ENCODE peak calls at places on chromosomes 5 and 9, in five cellular contexts. One of them, this sample, is unnamed.

GRCh38 chr5:175623086-175623485 is 34.8 kb upstream of the HRH2 start:
- DNase-seq in OCI-LY7: no peak
- DNase-seq in kidney: no peak
- DNase-seq in osteoblast: no peak
- DNase-seq in suprapubic skin: no peak
- DNase-seq in this sample: no peak

GRCh38 chr5:133396187-133396621 is 216.1 kb downstream of the FSTL4 start:
- DNase-seq in kidney: no peak
- DNase-seq in suprapubic skin: peak; percentile 53
- DNase-seq in osteoblast: no peak
- DNase-seq in OCI-LY7: no peak
- DNase-seq in this sample: no peak

GRCh38 chr9:36637491-36638270 is 65.0 kb downstream of the MELK start:
- DNase-seq in kidney: no peak
- DNase-seq in osteoblast: no peak
- DNase-seq in OCI-LY7: peak; percentile 45
- DNase-seq in suprapubic skin: no peak
- DNase-seq in this sample: no peak

GRCh38 chr5:178750230-178750629 is 19.8 kb upstream of the ZNF354A start:
- DNase-seq in kidney: no peak
- DNase-seq in suprapubic skin: no peak
- DNase-seq in OCI-LY7: no peak
- DNase-seq in osteoblast: no peak
- DNase-seq in this sample: no peak

GRCh38 chr5:67037171-67037570 is 159.4 kb downstream of the CD180 start:
- DNase-seq in kidney: no peak
- DNase-seq in suprapubic skin: no peak
- DNase-seq in OCI-LY7: no peak
- DNase-seq in osteoblast: no peak
- DNase-seq in this sample: no peak

GRCh38 chr5:100165309-100165708 is 369.9 kb upstream of the FAM174A start:
- DNase-seq in suprapubic skin: no peak
- DNase-seq in kidney: no peak
- DNase-seq in OCI-LY7: no peak
- DNase-seq in osteoblast: no peak
- DNase-seq in this sample: no peak

GRCh38 chr5:132787076-132787475 is 10.0 kb upstream of the SEPTIN8 start:
- DNase-seq in OCI-LY7: no peak
- DNase-seq in kidney: no peak
- DNase-seq in suprapubic skin: no peak
- DNase-seq in osteoblast: peak; percentile 90
- DNase-seq in this sample: no peak

GRCh38 chr5:163867738-163868137 is 362.3 kb downstream of the MAT2B start:
- DNase-seq in suprapubic skin: no peak
- DNase-seq in kidney: no peak
- DNase-seq in osteoblast: no peak
- DNase-seq in OCI-LY7: no peak
- DNase-seq in this sample: no peak

GRCh38 chr5:174167080-174167910 is 121.8 kb downstream of the NSG2 start:
- DNase-seq in kidney: no peak
- DNase-seq in osteoblast: no peak
- DNase-seq in suprapubic skin: peak; percentile 55
- DNase-seq in OCI-LY7: no peak
- DNase-seq in this sample: no peak

GRCh38 chr5:112160652-112161391 is 258.3 kb downstream of the EPB41L4A start:
- DNase-seq in OCI-LY7: peak; percentile 92
- DNase-seq in kidney: peak; percentile 97
- DNase-seq in osteoblast: peak; percentile 95
- DNase-seq in suprapubic skin: peak; percentile 96
- DNase-seq in this sample: peak; percentile 90

GRCh38 chr5:169503899-169504298 is 79.7 kb upstream of the SPDL1 start:
- DNase-seq in osteoblast: no peak
- DNase-seq in kidney: no peak
- DNase-seq in suprapubic skin: no peak
- DNase-seq in OCI-LY7: no peak
- DNase-seq in this sample: no peak

GRCh38 chr5:159242656-159243055 is 20.4 kb upstream of the UBLCP1 start:
- DNase-seq in OCI-LY7: no peak
- DNase-seq in suprapubic skin: no peak
- DNase-seq in kidney: no peak
- DNase-seq in osteoblast: no peak
- DNase-seq in this sample: no peak

GRCh38 chr5:6342689-6343315 is 35.5 kb downstream of the MED10 start:
- DNase-seq in osteoblast: no peak
- DNase-seq in OCI-LY7: no peak
- DNase-seq in kidney: no peak
- DNase-seq in suprapubic skin: no peak
- DNase-seq in this sample: peak; percentile 34

GRCh38 chr5:112174959-112175594 is 244.0 kb downstream of the EPB41L4A start:
- DNase-seq in suprapubic skin: no peak
- DNase-seq in kidney: no peak
- DNase-seq in osteoblast: peak; percentile 36
- DNase-seq in OCI-LY7: peak; percentile 81
- DNase-seq in this sample: no peak

GRCh38 chr9:133105461-133105770 is 15.6 kb downstream of the RALGDS start:
- DNase-seq in kidney: peak; percentile 54
- DNase-seq in osteoblast: peak; percentile 77
- DNase-seq in OCI-LY7: no peak
- DNase-seq in suprapubic skin: no peak
- DNase-seq in this sample: peak; percentile 59

GRCh38 chr5:142871056-142871879 is 101.1 kb downstream of the ARHGAP26 start:
- DNase-seq in suprapubic skin: no peak
- DNase-seq in osteoblast: no peak
- DNase-seq in OCI-LY7: no peak
- DNase-seq in kidney: peak; percentile 89
- DNase-seq in this sample: no peak

GRCh38 chr5:103308774-103309173 is 50.2 kb downstream of the MACIR start:
- DNase-seq in osteoblast: no peak
- DNase-seq in kidney: no peak
- DNase-seq in OCI-LY7: no peak
- DNase-seq in suprapubic skin: no peak
- DNase-seq in this sample: no peak

GRCh38 chr9:70789086-70789485 is 332.3 kb downstream of the TRPM3 start:
- DNase-seq in suprapubic skin: no peak
- DNase-seq in kidney: no peak
- DNase-seq in OCI-LY7: no peak
- DNase-seq in osteoblast: no peak
- DNase-seq in this sample: no peak

GRCh38 chr5:69492391-69493234 is at the start of gene OCLN:
- DNase-seq in OCI-LY7: no peak
- DNase-seq in suprapubic skin: peak; percentile 77
- DNase-seq in osteoblast: peak; percentile 89
- DNase-seq in kidney: peak; percentile 94
- DNase-seq in this sample: peak; percentile 79

GRCh38 chr9:125547383-125547782 is 159.6 kb downstream of the MAPKAP1 start:
- DNase-seq in osteoblast: no peak
- DNase-seq in kidney: no peak
- DNase-seq in suprapubic skin: no peak
- DNase-seq in OCI-LY7: no peak
- DNase-seq in this sample: no peak

GRCh38 chr5:132492386-132492785 is 1.8 kb upstream of the IRF1 start:
- DNase-seq in OCI-LY7: no peak
- DNase-seq in suprapubic skin: no peak
- DNase-seq in kidney: no peak
- DNase-seq in osteoblast: no peak
- DNase-seq in this sample: no peak

GRCh38 chr5:157533011-157533481 is 42.5 kb downstream of the ADAM19 start:
- DNase-seq in suprapubic skin: no peak
- DNase-seq in kidney: no peak
- DNase-seq in osteoblast: no peak
- DNase-seq in OCI-LY7: no peak
- DNase-seq in this sample: no peak

GRCh38 chr9:95082401-95083084 is 235.0 kb downstream of the FANCC start:
- DNase-seq in osteoblast: peak; percentile 69
- DNase-seq in OCI-LY7: no peak
- DNase-seq in suprapubic skin: no peak
- DNase-seq in kidney: no peak
- DNase-seq in this sample: no peak

GRCh38 chr5:58825899-58826298 is 243.0 kb downstream of the RAB3C start:
- DNase-seq in OCI-LY7: no peak
- DNase-seq in osteoblast: no peak
- DNase-seq in suprapubic skin: no peak
- DNase-seq in kidney: no peak
- DNase-seq in this sample: no peak

GRCh38 chr9:134647359-134648115 is 5.9 kb downstream of the COL5A1 start:
- DNase-seq in kidney: peak; percentile 54
- DNase-seq in suprapubic skin: no peak
- DNase-seq in OCI-LY7: no peak
- DNase-seq in osteoblast: peak; percentile 84
- DNase-seq in this sample: no peak

GRCh38 chr9:16625831-16626230 is 244.6 kb downstream of the BNC2 start:
- DNase-seq in kidney: no peak
- DNase-seq in OCI-LY7: no peak
- DNase-seq in suprapubic skin: no peak
- DNase-seq in osteoblast: no peak
- DNase-seq in this sample: no peak

GRCh38 chr5:51181495-51181894 is 201.8 kb upstream of the ISL1 start:
- DNase-seq in osteoblast: no peak
- DNase-seq in suprapubic skin: no peak
- DNase-seq in OCI-LY7: no peak
- DNase-seq in kidney: no peak
- DNase-seq in this sample: no peak

GRCh38 chr9:132036521-132036920 is 43.1 kb downstream of the MED27 start:
- DNase-seq in kidney: no peak
- DNase-seq in suprapubic skin: no peak
- DNase-seq in osteoblast: no peak
- DNase-seq in OCI-LY7: no peak
- DNase-seq in this sample: no peak

GRCh38 chr9:101468116-101468515 is 32.5 kb upstream of the ALDOB start:
- DNase-seq in suprapubic skin: no peak
- DNase-seq in kidney: no peak
- DNase-seq in osteoblast: no peak
- DNase-seq in OCI-LY7: no peak
- DNase-seq in this sample: no peak

GRCh38 chr5:122788371-122788770 is 13.5 kb downstream of the SNX2 start:
- DNase-seq in suprapubic skin: no peak
- DNase-seq in kidney: no peak
- DNase-seq in osteoblast: no peak
- DNase-seq in OCI-LY7: no peak
- DNase-seq in this sample: no peak

GRCh38 chr5:113255579-113256210 is 179.1 kb downstream of the TSSK1B start:
- DNase-seq in kidney: no peak
- DNase-seq in OCI-LY7: no peak
- DNase-seq in suprapubic skin: no peak
- DNase-seq in osteoblast: no peak
- DNase-seq in this sample: no peak

GRCh38 chr5:79684782-79685181 is 4.9 kb upstream of the CMYA5 start:
- DNase-seq in suprapubic skin: no peak
- DNase-seq in OCI-LY7: no peak
- DNase-seq in osteoblast: no peak
- DNase-seq in kidney: no peak
- DNase-seq in this sample: no peak

GRCh38 chr5:176188085-176188484 is 50.1 kb upstream of the SIMC1 start:
- DNase-seq in kidney: no peak
- DNase-seq in OCI-LY7: no peak
- DNase-seq in suprapubic skin: no peak
- DNase-seq in osteoblast: no peak
- DNase-seq in this sample: no peak

GRCh38 chr9:98104445-98104881 is 14.6 kb downstream of the TRIM14 start:
- DNase-seq in osteoblast: no peak
- DNase-seq in OCI-LY7: peak; percentile 92
- DNase-seq in kidney: peak; percentile 27
- DNase-seq in suprapubic skin: peak; percentile 70
- DNase-seq in this sample: no peak

GRCh38 chr5:126003309-126003708 is 419.9 kb upstream of the GRAMD2B start:
- DNase-seq in osteoblast: no peak
- DNase-seq in suprapubic skin: no peak
- DNase-seq in OCI-LY7: no peak
- DNase-seq in kidney: peak; percentile 61
- DNase-seq in this sample: no peak

GRCh38 chr5:167348980-167349379 is 942.5 kb upstream of the WWC1 start:
- DNase-seq in OCI-LY7: no peak
- DNase-seq in osteoblast: no peak
- DNase-seq in kidney: no peak
- DNase-seq in suprapubic skin: no peak
- DNase-seq in this sample: no peak

GRCh38 chr9:135130266-135130976 is 43.0 kb downstream of the OLFM1 start:
- DNase-seq in OCI-LY7: no peak
- DNase-seq in kidney: no peak
- DNase-seq in osteoblast: no peak
- DNase-seq in suprapubic skin: no peak
- DNase-seq in this sample: no peak

GRCh38 chr5:83538788-83539535 is 67.4 kb downstream of the VCAN start:
- DNase-seq in OCI-LY7: no peak
- DNase-seq in osteoblast: no peak
- DNase-seq in suprapubic skin: no peak
- DNase-seq in kidney: no peak
- DNase-seq in this sample: no peak

GRCh38 chr5:150540615-150541396 is 32.9 kb downstream of the NDST1 start:
- DNase-seq in osteoblast: peak; percentile 95
- DNase-seq in suprapubic skin: no peak
- DNase-seq in kidney: peak; percentile 38
- DNase-seq in OCI-LY7: no peak
- DNase-seq in this sample: no peak

GRCh38 chr5:150540042-150540441 is 32.1 kb downstream of the NDST1 start:
- DNase-seq in OCI-LY7: no peak
- DNase-seq in suprapubic skin: no peak
- DNase-seq in kidney: peak; percentile 45
- DNase-seq in osteoblast: no peak
- DNase-seq in this sample: no peak

GRCh38 chr5:150542933-150543445 is 35.1 kb downstream of the NDST1 start:
- DNase-seq in kidney: no peak
- DNase-seq in suprapubic skin: no peak
- DNase-seq in osteoblast: no peak
- DNase-seq in OCI-LY7: no peak
- DNase-seq in this sample: no peak

GRCh38 chr5:150541895-150542294 is 34.0 kb downstream of the NDST1 start:
- DNase-seq in osteoblast: no peak
- DNase-seq in OCI-LY7: no peak
- DNase-seq in suprapubic skin: no peak
- DNase-seq in kidney: no peak
- DNase-seq in this sample: no peak

GRCh38 chr5:150541397-150541675 is 33.4 kb downstream of the NDST1 start:
- DNase-seq in kidney: peak; percentile 35
- DNase-seq in OCI-LY7: no peak
- DNase-seq in suprapubic skin: no peak
- DNase-seq in osteoblast: no peak
- DNase-seq in this sample: no peak
- H3K27ac ChIP-seq in kidney: no peak overlapping the region
- H3K27ac ChIP-seq in OCI-LY7: no peak overlapping the region
- H3K27ac ChIP-seq in suprapubic skin: peak overlapping the region; percentile 56
- H3K27ac ChIP-seq in osteoblast: peak overlapping the region; percentile 97
- H3K27ac ChIP-seq in this sample: peak overlapping the region; percentile 19

GRCh38 chr9:33787839-33788238 is 7.5 kb upstream of the PRSS3 start:
- DNase-seq in osteoblast: no peak
- DNase-seq in OCI-LY7: no peak
- DNase-seq in kidney: no peak
- DNase-seq in suprapubic skin: no peak
- DNase-seq in this sample: no peak
- TF ChIP-seq CTCF in osteoblast: peak; percentile 5
- TF ChIP-seq CTCF in OCI-LY7: peak; percentile 34
- TF ChIP-seq CTCF in kidney: no peak
- TF ChIP-seq CTCF in suprapubic skin: no peak
- TF ChIP-seq CTCF in this sample: no peak

GRCh38 chr5:95554647-95555548 is at the start of the genes ARSK and SKIC3:
- DNase-seq in kidney: peak; percentile 97
- DNase-seq in suprapubic skin: peak; percentile 95
- DNase-seq in osteoblast: peak; percentile 96
- DNase-seq in OCI-LY7: peak; percentile 99
- DNase-seq in this sample: peak; percentile 97
- H3K27ac ChIP-seq in kidney: peak within 1 kb of the TSS; percentile 63
- H3K27ac ChIP-seq in suprapubic skin: peak within 1 kb of the TSS; percentile 83
- H3K27ac ChIP-seq in osteoblast: peak within 1 kb of the TSS; percentile 88
- H3K27ac ChIP-seq in OCI-LY7: peak within 1 kb of the TSS; percentile 71
- H3K27ac ChIP-seq in this sample: peak within 1 kb of the TSS; percentile 59

GRCh38 chr9:26939934-26940711 is 6.9 kb downstream of the PLAA start:
- DNase-seq in suprapubic skin: no peak
- DNase-seq in kidney: no peak
- DNase-seq in OCI-LY7: no peak
- DNase-seq in osteoblast: no peak
- DNase-seq in this sample: no peak
- TF ChIP-seq CTCF in suprapubic skin: no peak
- TF ChIP-seq CTCF in kidney: no peak
- TF ChIP-seq CTCF in OCI-LY7: no peak
- TF ChIP-seq CTCF in osteoblast: no peak
- TF ChIP-seq CTCF in this sample: no peak

This sample was measured in RWPE2.